ENCODE peak calls at places on chromosomes 11 and 22, in ten cellular contexts. One of them, this sample, is unnamed.
A peak's percentile ranks its signal among the peaks of the same experiment; 100 is the strongest.

GRCh38 chr11:58921778-58922390 is 17.4 kb upstream of the GLYATL1 start:
- DNase-seq in left colon: no peak
- DNase-seq in activated gamma-delta T cell treated with anti-CD3 and anti-CD28 coated beads, Interleukin-2, amount 50 U/mL, for 16 hours: no peak
- DNase-seq in cardiac muscle cell: no peak
- DNase-seq in posterior cingulate gyrus: no peak
- DNase-seq in NCI-H1092: peak; percentile 56
- DNase-seq in AG20443: no peak
- DNase-seq in activated CD4-positive, alpha-beta T cell treated with anti-CD3 and anti-CD28 coated beads, Interleukin-2, amount 10 ng/mL, durations not matched to agents 7 days and 5 days: no peak
- DNase-seq in GDM1: no peak
- DNase-seq in HFFc6: no peak
- DNase-seq in this sample: peak; percentile 17

GRCh38 chr22:32745251-32745995 is 56.1 kb upstream of the TIMP3 start:
- DNase-seq in HFFc6: no peak
- DNase-seq in activated gamma-delta T cell treated with anti-CD3 and anti-CD28 coated beads, Interleukin-2, amount 50 U/mL, for 16 hours: no peak
- DNase-seq in activated CD4-positive, alpha-beta T cell treated with anti-CD3 and anti-CD28 coated beads, Interleukin-2, amount 10 ng/mL, durations not matched to agents 7 days and 5 days: no peak
- DNase-seq in posterior cingulate gyrus: no peak
- DNase-seq in AG20443: peak; percentile 80
- DNase-seq in NCI-H1092: no peak
- DNase-seq in cardiac muscle cell: peak; percentile 15
- DNase-seq in left colon: no peak
- DNase-seq in GDM1: no peak
- DNase-seq in this sample: no peak

GRCh38 chr22:37196539-37197450 is 8.7 kb upstream of the C1QTNF6 start:
- DNase-seq in HFFc6: peak; percentile 88
- DNase-seq in GDM1: no peak
- DNase-seq in activated gamma-delta T cell treated with anti-CD3 and anti-CD28 coated beads, Interleukin-2, amount 50 U/mL, for 16 hours: no peak
- DNase-seq in AG20443: peak; percentile 95
- DNase-seq in NCI-H1092: no peak
- DNase-seq in activated CD4-positive, alpha-beta T cell treated with anti-CD3 and anti-CD28 coated beads, Interleukin-2, amount 10 ng/mL, durations not matched to agents 7 days and 5 days: no peak
- DNase-seq in left colon: peak; percentile 91
- DNase-seq in posterior cingulate gyrus: no peak
- DNase-seq in cardiac muscle cell: peak; percentile 61
- DNase-seq in this sample: peak; percentile 64

GRCh38 chr11:112213753-112214152 is 12.5 kb upstream of the PTS start:
- DNase-seq in HFFc6: no peak
- DNase-seq in left colon: no peak
- DNase-seq in AG20443: no peak
- DNase-seq in activated CD4-positive, alpha-beta T cell treated with anti-CD3 and anti-CD28 coated beads, Interleukin-2, amount 10 ng/mL, durations not matched to agents 7 days and 5 days: no peak
- DNase-seq in activated gamma-delta T cell treated with anti-CD3 and anti-CD28 coated beads, Interleukin-2, amount 50 U/mL, for 16 hours: no peak
- DNase-seq in GDM1: no peak
- DNase-seq in NCI-H1092: no peak
- DNase-seq in cardiac muscle cell: no peak
- DNase-seq in posterior cingulate gyrus: no peak
- DNase-seq in this sample: no peak

GRCh38 chr11:65113839-65114238 is 2.2 kb downstream of the TM7SF2 start:
- DNase-seq in activated gamma-delta T cell treated with anti-CD3 and anti-CD28 coated beads, Interleukin-2, amount 50 U/mL, for 16 hours: no peak
- DNase-seq in cardiac muscle cell: no peak
- DNase-seq in left colon: no peak
- DNase-seq in HFFc6: no peak
- DNase-seq in AG20443: no peak
- DNase-seq in NCI-H1092: no peak
- DNase-seq in GDM1: no peak
- DNase-seq in activated CD4-positive, alpha-beta T cell treated with anti-CD3 and anti-CD28 coated beads, Interleukin-2, amount 10 ng/mL, durations not matched to agents 7 days and 5 days: no peak
- DNase-seq in posterior cingulate gyrus: no peak
- DNase-seq in this sample: no peak

GRCh38 chr22:49330421-49331222 is 497.1 kb downstream of the BRD1 start:
- DNase-seq in activated CD4-positive, alpha-beta T cell treated with anti-CD3 and anti-CD28 coated beads, Interleukin-2, amount 10 ng/mL, durations not matched to agents 7 days and 5 days: no peak
- DNase-seq in activated gamma-delta T cell treated with anti-CD3 and anti-CD28 coated beads, Interleukin-2, amount 50 U/mL, for 16 hours: no peak
- DNase-seq in GDM1: no peak
- DNase-seq in cardiac muscle cell: no peak
- DNase-seq in HFFc6: no peak
- DNase-seq in left colon: no peak
- DNase-seq in NCI-H1092: no peak
- DNase-seq in posterior cingulate gyrus: no peak
- DNase-seq in AG20443: no peak
- DNase-seq in this sample: no peak

GRCh38 chr22:21992593-21993237 is 10.1 kb upstream of the TOP3B start:
- DNase-seq in activated CD4-positive, alpha-beta T cell treated with anti-CD3 and anti-CD28 coated beads, Interleukin-2, amount 10 ng/mL, durations not matched to agents 7 days and 5 days: no peak
- DNase-seq in GDM1: no peak
- DNase-seq in activated gamma-delta T cell treated with anti-CD3 and anti-CD28 coated beads, Interleukin-2, amount 50 U/mL, for 16 hours: no peak
- DNase-seq in NCI-H1092: no peak
- DNase-seq in cardiac muscle cell: no peak
- DNase-seq in posterior cingulate gyrus: no peak
- DNase-seq in AG20443: peak; percentile 2
- DNase-seq in HFFc6: no peak
- DNase-seq in left colon: no peak
- DNase-seq in this sample: no peak

GRCh38 chr11:80163011-80163410 is 722.2 kb upstream of the TENM4 start:
- DNase-seq in left colon: no peak
- DNase-seq in NCI-H1092: no peak
- DNase-seq in AG20443: peak; percentile 60
- DNase-seq in activated CD4-positive, alpha-beta T cell treated with anti-CD3 and anti-CD28 coated beads, Interleukin-2, amount 10 ng/mL, durations not matched to agents 7 days and 5 days: no peak
- DNase-seq in cardiac muscle cell: no peak
- DNase-seq in activated gamma-delta T cell treated with anti-CD3 and anti-CD28 coated beads, Interleukin-2, amount 50 U/mL, for 16 hours: no peak
- DNase-seq in GDM1: no peak
- DNase-seq in HFFc6: peak; percentile 48
- DNase-seq in posterior cingulate gyrus: no peak
- DNase-seq in this sample: no peak

GRCh38 chr11:118194835-118195627 is 18.6 kb upstream of the SCN2B start:
- DNase-seq in AG20443: peak; percentile 89
- DNase-seq in left colon: peak; percentile 86
- DNase-seq in cardiac muscle cell: peak; percentile 72
- DNase-seq in GDM1: no peak
- DNase-seq in activated gamma-delta T cell treated with anti-CD3 and anti-CD28 coated beads, Interleukin-2, amount 50 U/mL, for 16 hours: no peak
- DNase-seq in NCI-H1092: no peak
- DNase-seq in posterior cingulate gyrus: peak; percentile 57
- DNase-seq in activated CD4-positive, alpha-beta T cell treated with anti-CD3 and anti-CD28 coated beads, Interleukin-2, amount 10 ng/mL, durations not matched to agents 7 days and 5 days: no peak
- DNase-seq in HFFc6: peak; percentile 75
- DNase-seq in this sample: peak; percentile 38

GRCh38 chr11:45113807-45114206 is 32.6 kb upstream of the PRDM11 start:
- DNase-seq in NCI-H1092: no peak
- DNase-seq in HFFc6: no peak
- DNase-seq in posterior cingulate gyrus: no peak
- DNase-seq in GDM1: no peak
- DNase-seq in cardiac muscle cell: no peak
- DNase-seq in AG20443: no peak
- DNase-seq in activated CD4-positive, alpha-beta T cell treated with anti-CD3 and anti-CD28 coated beads, Interleukin-2, amount 10 ng/mL, durations not matched to agents 7 days and 5 days: no peak
- DNase-seq in left colon: no peak
- DNase-seq in activated gamma-delta T cell treated with anti-CD3 and anti-CD28 coated beads, Interleukin-2, amount 50 U/mL, for 16 hours: no peak
- DNase-seq in this sample: no peak

GRCh38 chr11:121321614-121322243 is 29.2 kb downstream of the SC5D start:
- DNase-seq in cardiac muscle cell: peak; percentile 24
- DNase-seq in NCI-H1092: peak; percentile 63
- DNase-seq in left colon: peak; percentile 38
- DNase-seq in activated gamma-delta T cell treated with anti-CD3 and anti-CD28 coated beads, Interleukin-2, amount 50 U/mL, for 16 hours: no peak
- DNase-seq in GDM1: no peak
- DNase-seq in activated CD4-positive, alpha-beta T cell treated with anti-CD3 and anti-CD28 coated beads, Interleukin-2, amount 10 ng/mL, durations not matched to agents 7 days and 5 days: peak; percentile 50
- DNase-seq in posterior cingulate gyrus: peak; percentile 24
- DNase-seq in HFFc6: peak; percentile 16
- DNase-seq in AG20443: peak; percentile 60
- DNase-seq in this sample: peak; percentile 86

GRCh38 chr22:25382762-25383161 is 163.3 kb downstream of the CRYBB2 start:
- DNase-seq in cardiac muscle cell: no peak
- DNase-seq in activated gamma-delta T cell treated with anti-CD3 and anti-CD28 coated beads, Interleukin-2, amount 50 U/mL, for 16 hours: no peak
- DNase-seq in GDM1: no peak
- DNase-seq in AG20443: no peak
- DNase-seq in activated CD4-positive, alpha-beta T cell treated with anti-CD3 and anti-CD28 coated beads, Interleukin-2, amount 10 ng/mL, durations not matched to agents 7 days and 5 days: no peak
- DNase-seq in NCI-H1092: no peak
- DNase-seq in HFFc6: no peak
- DNase-seq in left colon: no peak
- DNase-seq in posterior cingulate gyrus: no peak
- DNase-seq in this sample: no peak

GRCh38 chr11:92131289-92131890 is 93.2 kb upstream of the FAT3 start:
- DNase-seq in GDM1: no peak
- DNase-seq in NCI-H1092: no peak
- DNase-seq in AG20443: peak; percentile 15
- DNase-seq in cardiac muscle cell: no peak
- DNase-seq in activated gamma-delta T cell treated with anti-CD3 and anti-CD28 coated beads, Interleukin-2, amount 50 U/mL, for 16 hours: no peak
- DNase-seq in posterior cingulate gyrus: no peak
- DNase-seq in activated CD4-positive, alpha-beta T cell treated with anti-CD3 and anti-CD28 coated beads, Interleukin-2, amount 10 ng/mL, durations not matched to agents 7 days and 5 days: no peak
- DNase-seq in left colon: no peak
- DNase-seq in HFFc6: peak; percentile 53
- DNase-seq in this sample: no peak

GRCh38 chr22:24994070-24994763 is 41.7 kb downstream of the KIAA1671 start:
- DNase-seq in cardiac muscle cell: peak; percentile 41
- DNase-seq in NCI-H1092: no peak
- DNase-seq in left colon: peak; percentile 85
- DNase-seq in AG20443: peak; percentile 87
- DNase-seq in GDM1: no peak
- DNase-seq in HFFc6: peak; percentile 53
- DNase-seq in activated gamma-delta T cell treated with anti-CD3 and anti-CD28 coated beads, Interleukin-2, amount 50 U/mL, for 16 hours: no peak
- DNase-seq in posterior cingulate gyrus: no peak
- DNase-seq in activated CD4-positive, alpha-beta T cell treated with anti-CD3 and anti-CD28 coated beads, Interleukin-2, amount 10 ng/mL, durations not matched to agents 7 days and 5 days: peak; percentile 67
- DNase-seq in this sample: no peak

GRCh38 chr22:29299136-29299900 is 7.1 kb upstream of the GAS2L1 start:
- DNase-seq in cardiac muscle cell: no peak
- DNase-seq in HFFc6: no peak
- DNase-seq in AG20443: no peak
- DNase-seq in activated CD4-positive, alpha-beta T cell treated with anti-CD3 and anti-CD28 coated beads, Interleukin-2, amount 10 ng/mL, durations not matched to agents 7 days and 5 days: no peak
- DNase-seq in NCI-H1092: no peak
- DNase-seq in GDM1: no peak
- DNase-seq in posterior cingulate gyrus: no peak
- DNase-seq in left colon: no peak
- DNase-seq in activated gamma-delta T cell treated with anti-CD3 and anti-CD28 coated beads, Interleukin-2, amount 50 U/mL, for 16 hours: no peak
- DNase-seq in this sample: no peak

GRCh38 chr22:31139866-31140716 is at the start of gene PLA2G3:
- DNase-seq in activated CD4-positive, alpha-beta T cell treated with anti-CD3 and anti-CD28 coated beads, Interleukin-2, amount 10 ng/mL, durations not matched to agents 7 days and 5 days: no peak
- DNase-seq in NCI-H1092: peak; percentile 71
- DNase-seq in AG20443: peak; percentile 71
- DNase-seq in left colon: peak; percentile 38
- DNase-seq in GDM1: no peak
- DNase-seq in posterior cingulate gyrus: no peak
- DNase-seq in HFFc6: no peak
- DNase-seq in cardiac muscle cell: peak; percentile 91
- DNase-seq in activated gamma-delta T cell treated with anti-CD3 and anti-CD28 coated beads, Interleukin-2, amount 50 U/mL, for 16 hours: no peak
- DNase-seq in this sample: peak; percentile 79

GRCh38 chr11:114291847-114292680 is 4.1 kb upstream of the NNMT start:
- DNase-seq in left colon: no peak
- DNase-seq in HFFc6: peak; percentile 64
- DNase-seq in GDM1: no peak
- DNase-seq in activated gamma-delta T cell treated with anti-CD3 and anti-CD28 coated beads, Interleukin-2, amount 50 U/mL, for 16 hours: no peak
- DNase-seq in NCI-H1092: no peak
- DNase-seq in cardiac muscle cell: no peak
- DNase-seq in activated CD4-positive, alpha-beta T cell treated with anti-CD3 and anti-CD28 coated beads, Interleukin-2, amount 10 ng/mL, durations not matched to agents 7 days and 5 days: no peak
- DNase-seq in AG20443: peak; percentile 44
- DNase-seq in posterior cingulate gyrus: no peak
- DNase-seq in this sample: no peak